ENCODE peak calls at places on chromosomes 6 and 20, in nine cellular contexts. M is DND-41, I is psoas muscle, A is AG04450, H is colonic mucosa, J is H7, W is transverse colon, N is mucosa of descending colon, O is cardiac fibroblast. U is an unnamed sample.

GRCh38 chr6:85620308-85620707 is 22.4 kb downstream of the SYNCRIP start:
- DNase-seq in M (no peak), I (no peak), A (no peak), H (no peak), J (no peak), W (no peak), N (no peak), O (no peak), U (no peak)

GRCh38 chr20:62736407-62737071 is 27.9 kb downstream of the NTSR1 start:
- DNase-seq in M (no peak), I (no peak), A (no peak), H (no peak), J (no peak), W (peak; percentile 4), N (no peak), O (no peak), U (no peak)

GRCh38 chr6:90295854-90296345 is 743 bp downstream of the BACH2 start:
- DNase-seq in M (peak; percentile 56), I (peak; percentile 88), A (peak; percentile 43), H (peak; percentile 66), J (peak; percentile 85), W (peak; percentile 67), N (peak; percentile 65), O (peak; percentile 66), U (no peak)

GRCh38 chr6:141726158-141726557 is 406.6 kb upstream of the GJE1 start:
- DNase-seq in M (no peak), I (no peak), A (no peak), H (no peak), J (no peak), W (no peak), N (no peak), O (peak; percentile 4), U (peak; percentile 25)

GRCh38 chr6:106692112-106692822 is 62.9 kb downstream of the QRSL1 start:
- DNase-seq in M (no peak), I (no peak), A (no peak), H (peak; percentile 53), J (peak; percentile 69), W (peak; percentile 40), N (peak; percentile 43), O (peak; percentile 40), U (peak; percentile 9)

GRCh38 chr6:118719351-118720124 is 68.1 kb upstream of the CEP85L start:
- DNase-seq in M (peak; percentile 60), I (peak; percentile 27), A (no peak), H (no peak), J (no peak), W (no peak), N (no peak), O (no peak), U (no peak)

GRCh38 chr20:19492116-19492515 is 265.9 kb upstream of the RIN2 start:
- DNase-seq in M (no peak), I (no peak), A (no peak), H (no peak), J (no peak), W (no peak), N (no peak), O (no peak), U (no peak)

GRCh38 chr6:5438882-5439584 is 177.7 kb downstream of the FARS2 start:
- DNase-seq in M (no peak), I (no peak), A (no peak), H (no peak), J (peak; percentile 28), W (no peak), N (no peak), O (no peak), U (no peak)

GRCh38 chr6:137904822-137905617 is 38.0 kb downstream of the TNFAIP3 start:
- DNase-seq in M (no peak), I (no peak), A (no peak), H (no peak), J (no peak), W (peak; percentile 36), N (peak; percentile 31), O (no peak), U (no peak)

GRCh38 chr6:139981810-139982550 is 607.5 kb upstream of the CITED2 start:
- DNase-seq in M (no peak), I (no peak), A (no peak), H (peak; percentile 48), J (no peak), W (peak; percentile 20), N (peak; percentile 63), O (peak; percentile 76), U (peak; percentile 63)

GRCh38 chr20:63890201-63890576 is 4.7 kb upstream of the DNAJC5 start:
- DNase-seq in M (no peak), I (no peak), A (no peak), H (no peak), J (no peak), W (no peak), N (no peak), O (peak; percentile 23), U (no peak)

GRCh38 chr20:25246182-25246943 is 1.5 kb upstream of the PYGB start:
- DNase-seq in M (no peak), I (no peak), A (no peak), H (peak; percentile 57), J (no peak), W (peak; percentile 54), N (no peak), O (no peak), U (no peak)

GRCh38 chr6:40268166-40268958 is 318.8 kb downstream of the LRFN2 start:
- DNase-seq in M (no peak), I (no peak), A (no peak), H (no peak), J (peak; percentile 21), W (no peak), N (no peak), O (no peak), U (no peak)

DNA sequence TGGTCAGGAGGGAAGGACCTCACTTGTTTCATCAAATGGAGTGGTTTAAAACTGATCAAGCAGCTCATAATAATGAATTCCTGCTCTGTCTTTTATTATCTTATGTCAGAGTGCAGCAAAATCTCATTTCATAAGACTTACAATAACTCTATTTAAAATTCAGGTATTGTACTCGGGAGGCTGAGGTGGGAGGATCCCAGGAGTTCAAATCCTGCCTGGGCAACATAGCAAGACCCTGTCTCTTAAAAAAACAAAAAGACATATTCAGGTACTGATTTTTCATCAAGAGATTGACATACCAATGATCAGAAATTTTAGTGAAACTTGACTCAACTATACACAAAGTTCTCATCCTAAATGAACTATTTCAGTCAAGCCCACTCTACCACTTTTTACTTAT is 5.6 kb upstream of the DYNLRB1 start:
- DNase-seq in M (no peak), I (no peak), A (no peak), H (no peak), J (no peak), W (no peak), N (no peak), O (no peak), U (no peak)
- H3K4me3 ChIP-seq in M (no peak overlapping the region), I (no peak overlapping the region), A (no peak overlapping the region), H (no peak overlapping the region), J (no peak overlapping the region), W (no peak overlapping the region), N (no peak overlapping the region), O (no peak overlapping the region), U (no peak overlapping the region)

DNA sequence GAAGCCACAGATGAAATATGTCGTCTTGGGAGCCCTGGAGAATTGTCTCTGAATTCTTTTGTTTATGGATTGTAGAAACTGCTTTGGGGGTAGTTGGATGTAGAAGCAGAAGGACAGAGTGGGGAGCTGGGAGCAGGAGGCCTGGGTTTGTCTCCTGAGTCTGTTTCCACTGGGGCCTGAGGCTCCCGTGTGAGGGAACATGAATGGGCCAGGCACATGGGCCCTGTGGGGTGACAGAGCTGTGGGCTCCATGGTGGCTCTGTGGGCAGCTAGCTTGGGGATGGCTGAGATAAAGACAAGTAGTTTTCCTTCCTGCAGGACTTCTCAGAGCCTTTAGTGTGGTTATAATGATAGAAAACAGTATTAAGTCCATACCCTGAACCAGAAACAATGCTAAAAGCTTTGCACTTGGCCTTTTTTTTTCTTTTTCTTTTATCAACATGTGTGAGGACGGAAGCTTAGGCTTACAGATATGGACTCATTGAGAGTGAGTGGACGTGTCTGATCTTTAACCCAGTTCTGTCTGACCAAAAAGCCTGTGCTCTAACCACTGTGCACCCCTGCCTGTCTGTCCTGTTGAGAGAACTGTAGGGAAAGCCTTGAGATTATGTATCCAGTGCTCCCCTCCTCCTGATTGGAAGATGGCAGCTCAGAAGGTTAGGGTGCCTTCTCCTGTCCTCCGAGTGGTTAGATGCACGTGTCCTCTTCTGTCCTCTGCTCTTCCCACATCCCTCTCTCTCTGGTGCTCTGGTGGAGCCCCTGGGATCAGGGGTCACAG is 98.3 kb downstream of the CDH26 start:
- DNase-seq in M (peak; percentile 61), I (no peak), A (no peak), H (no peak), J (no peak), W (no peak), N (no peak), O (no peak), U (no peak)
- H3K4me3 ChIP-seq in M (peak overlapping the region; percentile 71), I (no peak overlapping the region), A (no peak overlapping the region), H (no peak overlapping the region), J (no peak overlapping the region), W (no peak overlapping the region), N (no peak overlapping the region), O (no peak overlapping the region), U (peak overlapping the region; percentile 27)

DNA sequence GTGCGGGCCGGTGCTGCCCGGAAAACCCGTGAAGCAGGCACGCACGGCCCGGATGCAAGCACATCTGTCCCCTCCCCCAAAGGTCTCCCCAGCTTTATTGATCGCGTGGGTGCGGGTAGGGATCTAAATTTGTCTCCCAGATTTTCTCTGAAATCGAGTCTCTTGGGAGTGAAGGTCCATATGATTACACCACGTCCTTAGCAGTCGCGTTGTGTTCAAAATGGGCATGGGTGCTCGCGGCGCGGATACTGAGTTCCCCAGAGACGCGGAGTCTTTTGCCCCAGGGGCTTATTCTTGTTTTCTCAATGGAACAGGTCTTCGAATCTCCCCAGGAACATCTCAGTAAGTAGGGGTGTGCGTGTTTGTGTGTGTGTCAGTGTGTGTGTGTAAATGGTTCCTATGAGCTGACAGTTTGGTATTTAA is 2.8 kb upstream of the ZNF292 start:
- DNase-seq in M (no peak), I (no peak), A (no peak), H (peak; percentile 33), J (no peak), W (no peak), N (peak; percentile 12), O (peak; percentile 12), U (no peak)
- H3K4me3 ChIP-seq in M (no peak overlapping the region), I (peak overlapping the region; percentile 99), A (peak overlapping the region; percentile 53), H (peak overlapping the region; percentile 51), J (peak overlapping the region; percentile 61), W (peak overlapping the region; percentile 47), N (no peak overlapping the region), O (peak overlapping the region; percentile 38), U (peak overlapping the region; percentile 47)

GRCh38 chr6:27209167-27209566 is 38.3 kb upstream of the PRSS16 start:
- DNase-seq in M (no peak), I (no peak), A (no peak), H (no peak), J (no peak), W (no peak), N (no peak), O (no peak), U (no peak)

GRCh38 chr6:27208042-27208441 is 39.5 kb upstream of the PRSS16 start:
- DNase-seq in M (no peak), I (no peak), A (no peak), H (no peak), J (no peak), W (no peak), N (no peak), O (no peak), U (no peak)

GRCh38 chr6:27209659-27210269 is 37.7 kb upstream of the PRSS16 start:
- DNase-seq in M (no peak), I (no peak), A (no peak), H (no peak), J (no peak), W (no peak), N (no peak), O (no peak), U (no peak)

GRCh38 chr6:27206806-27207205 is 40.7 kb upstream of the PRSS16 start:
- DNase-seq in M (no peak), I (no peak), A (no peak), H (no peak), J (no peak), W (no peak), N (no peak), O (no peak), U (no peak)

GRCh38 chr6:27205375-27206278 is 41.9 kb upstream of the PRSS16 start:
- DNase-seq in M (peak; percentile 24), I (no peak), A (no peak), H (no peak), J (peak; percentile 60), W (no peak), N (no peak), O (peak; percentile 6), U (no peak)
- H3K4me3 ChIP-seq in M (no peak overlapping the region), I (no peak overlapping the region), A (peak overlapping the region; percentile 41), H (no peak overlapping the region), J (peak overlapping the region; percentile 42), W (no peak overlapping the region), N (no peak overlapping the region), O (peak overlapping the region; percentile 8), U (peak overlapping the region; percentile 31)